ENCODE peak calls at places on chromosomes 7 and 10, in four cellular contexts. One of them, this sample, is unnamed.

GRCh38 chr7:123746055-123746454 is 2.7 kb downstream of the WASL start:
- DNase-seq in GM20000: no peak
- DNase-seq in foreskin keratinocyte: no peak
- DNase-seq in neural crest cell: no peak
- DNase-seq in this sample: no peak

GRCh38 chr10:60643874-60644273 is 134.4 kb upstream of the CDK1 start:
- DNase-seq in GM20000: no peak
- DNase-seq in foreskin keratinocyte: no peak
- DNase-seq in neural crest cell: no peak
- DNase-seq in this sample: no peak

GRCh38 chr10:28120043-28120749 is 121.3 kb upstream of the ODAD2 start:
- DNase-seq in GM20000: no peak
- DNase-seq in foreskin keratinocyte: no peak
- DNase-seq in neural crest cell: no peak
- DNase-seq in this sample: no peak

GRCh38 chr10:93762979-93763391 is 5.2 kb downstream of the LGI1 start:
- DNase-seq in GM20000: peak; percentile 20
- DNase-seq in foreskin keratinocyte: peak; percentile 19
- DNase-seq in neural crest cell: no peak
- DNase-seq in this sample: no peak

GRCh38 chr10:128130051-128130450 is 3.8 kb upstream of the MKI67 start:
- DNase-seq in GM20000: no peak
- DNase-seq in foreskin keratinocyte: no peak
- DNase-seq in neural crest cell: no peak
- DNase-seq in this sample: no peak

GRCh38 chr10:4082851-4083250 is 297.8 kb upstream of the KLF6 start:
- DNase-seq in GM20000: no peak
- DNase-seq in foreskin keratinocyte: no peak
- DNase-seq in neural crest cell: no peak
- DNase-seq in this sample: no peak

GRCh38 chr10:73910401-73910763 is 550 bp upstream of the PLAU start:
- DNase-seq in GM20000: peak; percentile 64
- DNase-seq in foreskin keratinocyte: no peak
- DNase-seq in neural crest cell: no peak
- DNase-seq in this sample: no peak

GRCh38 chr7:28298870-28299484 is 113.3 kb upstream of the CREB5 start:
- DNase-seq in GM20000: no peak
- DNase-seq in foreskin keratinocyte: no peak
- DNase-seq in neural crest cell: peak; percentile 22
- DNase-seq in this sample: no peak

GRCh38 chr10:88858493-88858892 is 6.8 kb upstream of the ANKRD22 start:
- DNase-seq in GM20000: no peak
- DNase-seq in foreskin keratinocyte: peak; percentile 64
- DNase-seq in neural crest cell: no peak
- DNase-seq in this sample: no peak

GRCh38 chr10:62818426-62819011 is 2.4 kb upstream of the EGR2 start:
- DNase-seq in GM20000: peak; percentile 72
- DNase-seq in foreskin keratinocyte: no peak
- DNase-seq in neural crest cell: peak; percentile 50
- DNase-seq in this sample: peak; percentile 41

GRCh38 chr10:104640339-104641149 is 546 bp upstream of the SORCS3 start:
- DNase-seq in GM20000: no peak
- DNase-seq in foreskin keratinocyte: no peak
- DNase-seq in neural crest cell: peak; percentile 20
- DNase-seq in this sample: no peak

GRCh38 chr10:104642001-104642270 is 846 bp downstream of the SORCS3 start:
- DNase-seq in GM20000: no peak
- DNase-seq in foreskin keratinocyte: no peak
- DNase-seq in neural crest cell: peak; percentile 15
- DNase-seq in this sample: no peak

GRCh38 chr10:104639595-104640338 is 1.3 kb upstream of the SORCS3 start:
- DNase-seq in GM20000: peak; percentile 34
- DNase-seq in foreskin keratinocyte: no peak
- DNase-seq in neural crest cell: peak; percentile 12
- DNase-seq in this sample: no peak

GRCh38 chr10:104641150-104642000 is at the start of gene SORCS3:
- DNase-seq in GM20000: peak; percentile 33
- DNase-seq in foreskin keratinocyte: no peak
- DNase-seq in neural crest cell: peak; percentile 28
- DNase-seq in this sample: no peak

GRCh38 chr10:104638861-104639594 is 2.1 kb upstream of the SORCS3 start:
- DNase-seq in GM20000: peak; percentile 34
- DNase-seq in foreskin keratinocyte: no peak
- DNase-seq in neural crest cell: peak; percentile 61
- DNase-seq in this sample: no peak
- TF ChIP-seq CTCF in GM20000: no peak
- TF ChIP-seq CTCF in foreskin keratinocyte: peak; percentile 57
- TF ChIP-seq CTCF in neural crest cell: peak; percentile 77
- TF ChIP-seq CTCF in this sample: no peak

GRCh38 chr7:39314869-39315268 is 251.3 kb upstream of the YAE1 start:
- DNase-seq in GM20000: no peak
- DNase-seq in foreskin keratinocyte: no peak
- DNase-seq in neural crest cell: no peak
- DNase-seq in this sample: no peak

GRCh38 chr7:39313376-39313775 is 252.8 kb upstream of the YAE1 start:
- DNase-seq in GM20000: no peak
- DNase-seq in foreskin keratinocyte: no peak
- DNase-seq in neural crest cell: no peak
- DNase-seq in this sample: no peak

GRCh38 chr7:39313958-39314357 is 252.2 kb upstream of the YAE1 start:
- DNase-seq in GM20000: no peak
- DNase-seq in foreskin keratinocyte: no peak
- DNase-seq in neural crest cell: no peak
- DNase-seq in this sample: no peak

GRCh38 chr7:39312254-39312989 is 253.8 kb upstream of the YAE1 start:
- DNase-seq in GM20000: no peak
- DNase-seq in foreskin keratinocyte: no peak
- DNase-seq in neural crest cell: no peak
- DNase-seq in this sample: no peak

GRCh38 chr7:39310699-39311098 is 255.5 kb upstream of the YAE1 start:
- DNase-seq in GM20000: no peak
- DNase-seq in foreskin keratinocyte: no peak
- DNase-seq in neural crest cell: no peak
- DNase-seq in this sample: no peak
- TF ChIP-seq CTCF in GM20000: no peak
- TF ChIP-seq CTCF in foreskin keratinocyte: no peak
- TF ChIP-seq CTCF in neural crest cell: no peak
- TF ChIP-seq CTCF in this sample: no peak

GRCh38 chr10:98748298-98748697 is 301.6 kb upstream of the HPS1 start:
- DNase-seq in GM20000: peak; percentile 23
- DNase-seq in foreskin keratinocyte: no peak
- DNase-seq in neural crest cell: peak; percentile 7
- DNase-seq in this sample: no peak

DNA sequence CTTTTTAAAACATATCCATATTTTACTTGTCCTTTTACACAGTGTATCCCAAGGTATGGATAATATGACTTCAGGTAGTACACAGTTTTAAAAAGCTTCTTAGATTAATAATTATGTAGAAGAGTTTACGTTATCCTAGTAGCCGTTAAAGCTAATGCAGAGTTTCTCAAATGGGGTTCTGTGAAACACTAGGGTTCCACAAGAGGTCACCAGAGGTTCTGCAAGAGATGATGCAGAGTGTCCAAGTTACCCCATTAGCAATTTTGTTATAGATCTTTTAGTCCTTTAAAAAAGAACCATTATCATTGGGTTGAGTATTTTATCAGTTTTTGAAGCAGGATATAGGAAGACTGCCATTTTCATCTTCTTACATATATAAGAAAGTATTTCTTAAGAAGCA is 298.9 kb upstream of the HPS1 start:
- DNase-seq in GM20000: no peak
- DNase-seq in foreskin keratinocyte: no peak
- DNase-seq in neural crest cell: no peak
- DNase-seq in this sample: no peak
- TF ChIP-seq CTCF in GM20000: no peak
- TF ChIP-seq CTCF in foreskin keratinocyte: peak; percentile 10
- TF ChIP-seq CTCF in neural crest cell: no peak
- TF ChIP-seq CTCF in this sample: no peak

GRCh38 chr7:105013818-105014724 is at the start of gene KMT2E:
- DNase-seq in GM20000: peak; percentile 84
- DNase-seq in foreskin keratinocyte: no peak
- DNase-seq in neural crest cell: peak; percentile 90
- DNase-seq in this sample: peak; percentile 83
- TF ChIP-seq CTCF in GM20000: no peak
- TF ChIP-seq CTCF in foreskin keratinocyte: no peak
- TF ChIP-seq CTCF in neural crest cell: peak; percentile 23
- TF ChIP-seq CTCF in this sample: no peak

GRCh38 chr7:78985509-78985908 is 468.0 kb downstream of the MAGI2 start:
- DNase-seq in GM20000: no peak
- DNase-seq in foreskin keratinocyte: no peak
- DNase-seq in neural crest cell: no peak
- DNase-seq in this sample: no peak
- TF ChIP-seq CTCF in GM20000: no peak
- TF ChIP-seq CTCF in foreskin keratinocyte: no peak
- TF ChIP-seq CTCF in neural crest cell: no peak
- TF ChIP-seq CTCF in this sample: no peak

DNA sequence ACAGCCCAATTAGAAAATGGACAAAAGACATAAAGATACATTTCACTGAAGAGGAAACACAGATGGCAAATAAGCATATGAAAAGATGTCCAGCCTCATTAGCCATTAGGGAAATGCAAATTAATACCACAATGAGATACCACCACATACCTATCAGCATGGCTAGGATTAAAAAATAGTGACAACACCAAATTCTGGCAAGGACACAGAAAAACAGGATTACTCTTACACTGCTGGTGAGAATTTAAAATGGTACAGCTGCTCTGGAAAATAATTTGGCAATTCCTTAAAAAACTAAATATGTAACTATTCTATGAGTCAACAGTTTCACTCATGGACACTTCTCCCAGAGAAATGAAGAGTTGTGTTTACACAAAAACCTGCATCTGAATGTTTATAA is 121.2 kb downstream of the C10orf90 start:
- DNase-seq in GM20000: no peak
- DNase-seq in foreskin keratinocyte: no peak
- DNase-seq in neural crest cell: no peak
- DNase-seq in this sample: no peak
- TF ChIP-seq CTCF in GM20000: no peak
- TF ChIP-seq CTCF in foreskin keratinocyte: no peak
- TF ChIP-seq CTCF in neural crest cell: no peak
- TF ChIP-seq CTCF in this sample: no peak

DNA sequence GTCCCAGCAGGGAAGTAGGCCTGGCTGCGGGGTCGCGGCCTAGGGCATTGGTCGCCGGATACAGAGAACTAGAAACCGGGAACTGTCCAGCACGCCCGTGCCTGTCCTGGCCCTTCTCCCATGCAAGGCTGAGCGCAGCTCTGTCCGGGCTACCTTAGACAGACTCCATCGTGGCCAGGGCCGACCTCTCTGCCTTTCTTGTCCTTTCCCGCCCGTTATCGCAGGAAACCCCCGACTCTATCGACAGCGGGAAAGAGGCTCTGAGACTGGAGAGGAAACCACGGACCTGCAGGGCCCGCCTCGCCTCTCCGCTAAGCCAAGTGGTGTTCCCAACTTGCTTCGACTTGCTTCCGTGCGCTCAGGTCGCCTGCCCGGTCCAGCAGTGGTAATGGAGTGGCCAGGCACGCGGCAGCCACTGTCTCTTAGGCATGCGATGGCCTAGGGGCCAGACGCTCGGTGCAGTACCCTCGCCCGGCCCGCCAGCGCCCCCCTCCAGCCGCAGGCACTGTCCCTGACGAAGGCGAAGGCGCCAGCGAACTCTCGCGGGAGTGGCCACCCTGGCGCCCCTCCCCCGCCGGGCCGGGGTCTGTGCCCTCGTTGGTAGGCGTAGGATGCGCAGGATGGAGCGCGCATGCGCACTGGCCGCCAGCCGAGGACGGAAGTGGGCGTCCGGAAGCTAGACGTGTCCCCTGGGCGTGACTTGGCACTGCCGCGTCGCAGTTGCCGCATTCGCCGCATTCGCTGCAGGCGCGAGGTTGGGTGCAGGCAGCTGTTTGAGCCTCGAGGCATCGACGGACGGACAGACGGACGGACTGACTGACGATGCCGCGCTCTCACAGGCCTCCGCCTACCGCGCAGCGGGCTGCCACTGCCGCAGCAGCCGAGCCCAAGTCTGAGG is 54.4 kb downstream of the MCMBP start:
- DNase-seq in GM20000: peak; percentile 44
- DNase-seq in foreskin keratinocyte: peak; percentile 17
- DNase-seq in neural crest cell: peak; percentile 77
- DNase-seq in this sample: peak; percentile 69
- TF ChIP-seq CTCF in GM20000: no peak
- TF ChIP-seq CTCF in foreskin keratinocyte: peak; percentile 34
- TF ChIP-seq CTCF in neural crest cell: peak; percentile 62
- TF ChIP-seq CTCF in this sample: no peak

DNA sequence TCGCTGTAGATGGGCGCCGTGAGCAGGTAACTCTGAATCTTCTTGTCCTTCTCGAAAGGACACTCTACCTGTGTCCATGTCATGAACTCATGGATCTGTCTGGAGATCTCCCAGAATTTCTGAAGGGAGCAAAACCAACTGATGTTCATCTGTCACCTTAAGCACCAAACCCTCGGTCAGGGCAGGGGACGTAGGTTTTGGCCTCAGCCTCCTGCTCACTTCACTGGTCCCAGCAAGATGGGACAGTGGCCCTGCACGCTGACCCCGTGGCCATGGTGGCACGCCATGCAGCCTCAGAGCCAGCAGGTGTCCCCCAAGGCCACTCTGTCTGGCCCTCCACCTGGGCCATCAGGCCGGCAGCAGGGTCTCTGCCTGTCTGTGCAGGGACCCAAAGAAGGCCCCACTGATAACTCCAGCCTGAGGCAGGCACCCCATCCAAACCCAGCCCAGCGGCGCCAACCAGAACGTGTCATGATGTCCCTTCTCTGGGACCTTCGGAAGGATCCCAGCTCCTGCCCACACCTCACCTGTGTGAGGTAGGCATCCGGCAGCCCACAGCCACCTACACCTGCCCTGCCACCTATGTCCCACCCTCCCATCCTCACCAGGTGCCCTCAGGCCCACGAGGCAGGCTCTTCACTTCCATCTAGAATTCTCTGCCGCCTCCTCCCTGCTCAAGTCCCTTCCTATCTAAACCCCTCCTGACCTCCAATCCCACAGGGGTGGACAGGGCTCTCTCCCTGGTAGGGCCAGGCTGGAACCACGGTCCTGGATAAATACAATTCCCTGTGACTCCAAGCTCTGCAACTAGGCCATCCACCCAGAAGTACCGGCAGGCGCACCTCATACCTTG is 59.0 kb downstream of the CSGALNACT2 start:
- DNase-seq in GM20000: peak; percentile 12
- DNase-seq in foreskin keratinocyte: no peak
- DNase-seq in neural crest cell: no peak
- DNase-seq in this sample: no peak
- TF ChIP-seq CTCF in GM20000: no peak
- TF ChIP-seq CTCF in foreskin keratinocyte: no peak
- TF ChIP-seq CTCF in neural crest cell: no peak
- TF ChIP-seq CTCF in this sample: no peak

GRCh38 chr10:22218448-22218847 is 633 bp upstream of the EBLN1 start:
- DNase-seq in GM20000: no peak
- DNase-seq in foreskin keratinocyte: no peak
- DNase-seq in neural crest cell: no peak
- DNase-seq in this sample: no peak
- TF ChIP-seq CTCF in GM20000: no peak
- TF ChIP-seq CTCF in foreskin keratinocyte: peak; percentile 4
- TF ChIP-seq CTCF in neural crest cell: peak; percentile 24
- TF ChIP-seq CTCF in this sample: no peak